ENCODE peak calls at places on chromosomes 5 and 9, in four cellular contexts. U, O, G and J are unnamed samples.

GRCh38 chr9:16986441-16987387 is 116.2 kb upstream of the BNC2 start:
- DNase-seq in U (no peak), O (no peak), G (no peak), J (no peak)

GRCh38 chr9:4397917-4398316 is 92.4 kb upstream of the SLC1A1 start:
- DNase-seq in O (no peak), U (no peak), G (no peak), J (no peak)

GRCh38 chr5:163408311-163408923 is 29.0 kb upstream of the CCNG1 start:
- DNase-seq in G (peak; percentile 68), U (peak; percentile 71), O (peak; percentile 73), J (no peak)

GRCh38 chr5:168269950-168270349 is 21.5 kb upstream of the WWC1 start:
- DNase-seq in G (peak; percentile 52), O (peak; percentile 46), U (peak; percentile 28), J (no peak)

GRCh38 chr9:77177143-77177893 is at the start of gene VPS13A:
- DNase-seq in G (peak; percentile 98), O (peak; percentile 95), U (peak; percentile 91), J (peak; percentile 53)

GRCh38 chr5:10912435-10912834 is 151.4 kb upstream of the DAP start:
- DNase-seq in O (no peak), U (no peak), G (no peak), J (no peak)

GRCh38 chr5:14240366-14240765 is 97.2 kb downstream of the TRIO start:
- DNase-seq in U (no peak), G (no peak), O (peak; percentile 60), J (no peak)

GRCh38 chr5:115626444-115626823 is 598 bp upstream of the TMED7 start:
- DNase-seq in O (no peak), G (no peak), U (no peak), J (no peak)

GRCh38 chr9:9855503-9856078 is 757.2 kb downstream of the PTPRD start:
- DNase-seq in O (no peak), U (no peak), G (no peak), J (no peak)

GRCh38 chr5:54291498-54291897 is 18.9 kb downstream of the ARL15 start:
- DNase-seq in U (no peak), G (no peak), O (no peak), J (no peak)

GRCh38 chr5:59357421-59357977 is 536.0 kb downstream of the PDE4D start:
- DNase-seq in O (no peak), U (no peak), G (peak; percentile 27), J (no peak)

GRCh38 chr5:123690821-123691220 is 178.8 kb downstream of the CSNK1G3 start:
- DNase-seq in G (no peak), U (no peak), O (no peak), J (no peak)

GRCh38 chr5:143322931-143323330 is 80.6 kb downstream of the NR3C1 start:
- DNase-seq in U (no peak), G (no peak), O (no peak), J (no peak)

GRCh38 chr5:111960466-111961215 is 203.6 kb upstream of the NREP start:
- DNase-seq in G (no peak), O (no peak), U (peak; percentile 44), J (no peak)

GRCh38 chr9:95822583-95823431 is 52.7 kb upstream of the ERCC6L2 start:
- DNase-seq in O (no peak), U (peak; percentile 89), G (peak; percentile 54), J (no peak)

GRCh38 chr5:178527458-178528307 is 62.5 kb downstream of the COL23A1 start:
- DNase-seq in G (no peak), O (no peak), U (no peak), J (no peak)

GRCh38 chr5:156513123-156513814 is 186.3 kb downstream of the SGCD start:
- DNase-seq in U (no peak), G (no peak), O (no peak), J (no peak)

GRCh38 chr5:170297589-170298462 is at the start of gene LCP2:
- DNase-seq in O (no peak), G (no peak), U (no peak), J (no peak)

GRCh38 chr5:11306365-11306764 is 545.3 kb upstream of the DAP start:
- DNase-seq in U (no peak), O (no peak), G (no peak), J (no peak)

GRCh38 chr9:33446507-33447403 is 638 bp downstream of the AQP3 start:
- DNase-seq in U (peak; percentile 68), O (peak; percentile 68), G (peak; percentile 82), J (no peak)

GRCh38 chr9:133534346-133535284 is at the start of gene ADAMTSL2:
- DNase-seq in G (peak; percentile 87), U (no peak), O (peak; percentile 90), J (no peak)

GRCh38 chr5:61200582-61201155 is 38.4 kb upstream of the SMIM15 start:
- DNase-seq in U (no peak), O (no peak), G (no peak), J (no peak)

GRCh38 chr9:127519301-127520166 is 68.2 kb downstream of the LRSAM1 start:
- DNase-seq in O (no peak), U (peak; percentile 96), G (peak; percentile 59), J (no peak)

GRCh38 chr5:111935835-111936234 is 178.8 kb upstream of the NREP start:
- DNase-seq in U (no peak), G (no peak), O (no peak), J (no peak)

GRCh38 chr9:19732570-19732969 is 56.3 kb downstream of the SLC24A2 start:
- DNase-seq in U (no peak), O (no peak), G (no peak), J (no peak)

GRCh38 chr9:18543406-18543965 is 69.5 kb downstream of the ADAMTSL1 start:
- DNase-seq in G (no peak), O (peak; percentile 49), U (peak; percentile 81), J (no peak)

GRCh38 chr9:92626484-92626883 is 43.4 kb downstream of the IPPK start:
- DNase-seq in U (no peak), G (no peak), O (no peak), J (no peak)

GRCh38 chr9:90659626-90660364 is 17.2 kb upstream of the DIRAS2 start:
- DNase-seq in U (peak; percentile 66), O (no peak), G (no peak), J (peak; percentile 28)

GRCh38 chr9:96567203-96567700 is 52.4 kb downstream of the CDC14B start:
- DNase-seq in O (peak; percentile 79), U (no peak), G (no peak), J (no peak)

GRCh38 chr9:113803811-113804589 is 72.1 kb upstream of the ZNF618 start:
- DNase-seq in U (no peak), O (no peak), G (no peak), J (no peak)

GRCh38 chr5:16518606-16519005 is 53.0 kb upstream of the ZNF622 start:
- DNase-seq in U (no peak), O (no peak), G (no peak), J (no peak)
- H4K20me1 ChIP-seq in U (no peaks in the 10 kb centered on the region), O (no peaks in the 10 kb centered on the region), G (no peaks in the 10 kb centered on the region), J (no peaks in the 10 kb centered on the region)

GRCh38 chr9:129275626-129276247 is 97.7 kb upstream of the IER5L start:
- DNase-seq in U (peak; percentile 43), G (no peak), O (no peak), J (no peak)
- H3K4me3 ChIP-seq in U (no peak overlapping the region), G (no peak overlapping the region), O (no peak overlapping the region), J (no peak overlapping the region)

GRCh38 chr9:128886211-128886826 is 4.4 kb downstream of the LRRC8A start:
- DNase-seq in G (no peak), O (no peak), U (no peak), J (no peak)

GRCh38 chr9:128887914-128888350 is 6.0 kb downstream of the LRRC8A start:
- DNase-seq in G (no peak), O (no peak), U (no peak), J (no peak)

GRCh38 chr9:128885376-128885775 is 3.4 kb downstream of the LRRC8A start:
- DNase-seq in G (no peak), U (no peak), O (no peak), J (no peak)

GRCh38 chr9:128885798-128886197 is 3.9 kb downstream of the LRRC8A start:
- DNase-seq in O (no peak), G (no peak), U (no peak), J (no peak)

GRCh38 chr9:128887049-128887448 is 5.1 kb downstream of the LRRC8A start:
- DNase-seq in U (no peak), G (no peak), O (no peak), J (no peak)
- H4K20me1 ChIP-seq in U (peaks cover 11% of the 10 kb centered on the region), G (peaks cover 5% of the 10 kb centered on the region), O (no peaks in the 10 kb centered on the region), J (peaks cover 5% of the 10 kb centered on the region)

DNA sequence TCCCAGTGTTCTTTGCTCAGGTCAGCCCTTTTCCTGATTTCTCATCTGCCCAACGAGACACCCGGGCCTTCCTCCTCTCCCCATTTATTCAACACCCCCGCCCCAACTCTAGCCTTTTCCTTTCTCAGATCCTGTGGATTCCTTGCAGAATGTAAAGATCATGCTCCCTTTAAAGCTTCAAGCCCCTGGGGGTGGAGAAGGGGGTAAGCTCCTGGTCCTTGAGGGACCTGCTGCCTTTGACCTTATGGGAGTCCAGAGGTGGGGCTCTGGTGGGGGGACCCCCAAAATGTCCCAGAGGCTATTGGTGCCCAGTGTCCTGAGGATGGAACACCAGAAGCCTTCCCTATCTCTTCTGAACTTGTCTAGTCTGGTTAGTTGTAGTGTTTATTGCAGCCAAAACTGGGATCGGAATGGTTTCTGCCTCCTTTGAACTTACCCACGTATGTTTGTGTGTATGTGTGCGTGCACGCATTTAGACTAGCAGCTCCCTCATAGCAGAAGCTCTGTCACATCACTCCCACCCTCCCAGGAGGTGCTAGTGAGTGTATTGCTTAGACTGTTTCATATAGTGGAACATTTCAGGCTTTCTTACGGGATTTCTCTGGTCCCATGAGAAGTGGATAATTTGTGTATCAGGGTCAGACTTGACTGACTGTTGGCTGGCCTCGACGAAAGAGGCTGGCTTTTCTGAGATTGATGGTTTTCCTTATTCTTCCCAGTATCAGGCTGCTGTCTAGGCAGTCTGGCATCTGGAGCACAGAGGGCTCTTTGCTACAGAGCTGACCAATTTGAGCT is 1.1 kb downstream of the GALNT10 start:
- DNase-seq in O (no peak), U (no peak), G (peak; percentile 24), J (no peak)
- H3K4me3 ChIP-seq in O (peak overlapping the region; percentile 92), U (peak overlapping the region; percentile 77), G (peak overlapping the region; percentile 88), J (peak overlapping the region; percentile 68)

GRCh38 chr5:16465544-16466432 is at the start of gene ZNF622:
- DNase-seq in U (peak; percentile 99), O (peak; percentile 90), G (peak; percentile 95), J (no peak)
- H4K20me1 ChIP-seq in U (peaks cover 36% of the 10 kb centered on the region), O (peaks cover 17% of the 10 kb centered on the region), G (peaks cover 20% of the 10 kb centered on the region), J (no peaks in the 10 kb centered on the region)